ENCODE peak calls at places on chromosomes 7 and 10, in seven cellular contexts. N is adipocyte, Z is fibroblast of lung, E is IMR-90, W is uterus, O is heart right ventricle, M is BJ. H is an unnamed sample.
A peak's percentile ranks its signal among the peaks of the same experiment; 100 is the strongest.

GRCh38 chr10:103835121-103836045 is 20.0 kb downstream of the SH3PXD2A start:
- DNase-seq in M (no peak), E (peak; percentile 87), O (peak; percentile 87), N (peak; percentile 54), Z (peak; percentile 58), W (peak; percentile 78), H (no peak)

GRCh38 chr7:12861070-12861469 is 173.6 kb downstream of the ARL4A start:
- DNase-seq in W (peak; percentile 41), N (no peak), E (no peak), M (no peak), O (peak; percentile 11), Z (peak; percentile 15), H (no peak)

GRCh38 chr7:112449353-112449752 is 907 bp upstream of the IFRD1 start:
- DNase-seq in N (peak; percentile 45), M (no peak), O (no peak), Z (peak; percentile 68), W (no peak), E (peak; percentile 47), H (no peak)

GRCh38 chr10:93608421-93608820 is 3.9 kb upstream of the PDE6C start:
- DNase-seq in E (no peak), W (no peak), Z (no peak), O (no peak), N (no peak), M (no peak), H (no peak)

GRCh38 chr7:23247602-23248335 is 1.2 kb downstream of the GPNMB start:
- DNase-seq in Z (no peak), W (peak; percentile 22), O (peak; percentile 40), M (no peak), N (peak; percentile 71), E (no peak), H (peak; percentile 67)

GRCh38 chr10:124091646-124092269 is 1.6 kb downstream of the CHST15 start:
- DNase-seq in N (peak; percentile 67), W (no peak), E (no peak), M (no peak), O (peak; percentile 23), Z (peak; percentile 42), H (peak; percentile 90)

GRCh38 chr10:47424231-47424630 is 40.1 kb upstream of the ZNF488 start:
- DNase-seq in O (no peak), N (no peak), W (no peak), E (no peak), M (no peak), Z (no peak), H (no peak)

GRCh38 chr7:25759748-25760147 is 392.2 kb upstream of the NFE2L3 start:
- DNase-seq in N (no peak), Z (no peak), W (no peak), M (no peak), E (no peak), O (no peak), H (peak; percentile 19)

GRCh38 chr7:143255564-143255963 is 7.7 kb upstream of the GSTK1 start:
- DNase-seq in N (no peak), E (no peak), Z (peak; percentile 41), W (no peak), O (no peak), M (no peak), H (no peak)

GRCh38 chr7:13990319-13990983 is 985 bp upstream of the ETV1 start:
- DNase-seq in Z (peak; percentile 71), N (peak; percentile 76), W (peak; percentile 22), E (peak; percentile 37), M (no peak), O (peak; percentile 52), H (peak; percentile 41)

GRCh38 chr7:78924581-78924980 is 528.9 kb downstream of the MAGI2 start:
- DNase-seq in Z (peak; percentile 17), E (peak; percentile 43), N (peak; percentile 63), M (no peak), O (no peak), W (no peak), H (peak; percentile 5)

GRCh38 chr10:51528527-51528926 is 170.9 kb downstream of the CSTF2T start:
- DNase-seq in O (no peak), W (no peak), Z (no peak), E (no peak), N (no peak), M (no peak), H (peak; percentile 13)

GRCh38 chr10:103653581-103654020 is 160.1 kb downstream of the NEURL1 start:
- DNase-seq in E (no peak), W (no peak), O (no peak), Z (no peak), M (no peak), N (no peak), H (no peak)

GRCh38 chr7:11648980-11649379 is 183.0 kb downstream of the THSD7A start:
- DNase-seq in O (peak; percentile 10), E (no peak), N (no peak), W (no peak), Z (peak; percentile 72), M (no peak), H (no peak)

GRCh38 chr7:122212754-122213153 is 68.7 kb upstream of the AASS start:
- DNase-seq in W (no peak), E (no peak), O (no peak), M (no peak), Z (no peak), N (peak; percentile 8), H (no peak)

GRCh38 chr7:23893172-23893941 is 183.3 kb downstream of the STK31 start:
- DNase-seq in O (no peak), E (no peak), M (no peak), N (peak; percentile 64), Z (peak; percentile 79), W (no peak), H (no peak)

GRCh38 chr10:13001041-13001886 is at the start of gene CCDC3:
- DNase-seq in W (no peak), M (no peak), N (peak; percentile 29), E (no peak), O (peak; percentile 19), Z (peak; percentile 24), H (peak; percentile 83)

GRCh38 chr10:120824864-120825263 is 26.3 kb upstream of the WDR11 start:
- DNase-seq in N (peak; percentile 10), M (no peak), Z (peak; percentile 23), E (no peak), W (no peak), O (no peak), H (peak; percentile 64)

DNA sequence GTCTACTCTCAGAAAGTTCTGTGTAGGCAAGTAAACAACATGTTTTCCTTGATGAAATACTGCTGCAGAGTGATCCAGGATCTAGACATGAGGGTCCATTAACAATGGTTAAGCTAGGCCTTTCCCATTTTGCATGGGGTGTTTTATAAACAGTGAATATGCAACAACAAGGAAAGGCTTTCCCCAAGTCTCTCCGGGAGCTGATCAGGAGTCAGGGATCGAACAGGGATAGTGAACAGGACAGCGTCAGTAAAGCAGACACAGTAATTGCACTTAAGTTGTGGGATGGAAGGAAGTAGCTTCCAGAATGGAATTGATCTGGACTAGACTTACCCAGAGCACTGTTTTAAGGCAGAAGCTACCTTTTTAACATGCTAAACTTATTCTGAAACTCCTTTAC is 50.5 kb upstream of the DOCK1 start:
- DNase-seq in M (no peak), E (no peak), O (no peak), N (no peak), Z (no peak), W (no peak), H (no peak)
- H3K36me3 ChIP-seq in M (no peaks in the 10 kb centered on the region), E (no peaks in the 10 kb centered on the region), O (no peaks in the 10 kb centered on the region), N (no peaks in the 10 kb centered on the region), Z (no peaks in the 10 kb centered on the region), W (no peaks in the 10 kb centered on the region), H (no peaks in the 10 kb centered on the region)

DNA sequence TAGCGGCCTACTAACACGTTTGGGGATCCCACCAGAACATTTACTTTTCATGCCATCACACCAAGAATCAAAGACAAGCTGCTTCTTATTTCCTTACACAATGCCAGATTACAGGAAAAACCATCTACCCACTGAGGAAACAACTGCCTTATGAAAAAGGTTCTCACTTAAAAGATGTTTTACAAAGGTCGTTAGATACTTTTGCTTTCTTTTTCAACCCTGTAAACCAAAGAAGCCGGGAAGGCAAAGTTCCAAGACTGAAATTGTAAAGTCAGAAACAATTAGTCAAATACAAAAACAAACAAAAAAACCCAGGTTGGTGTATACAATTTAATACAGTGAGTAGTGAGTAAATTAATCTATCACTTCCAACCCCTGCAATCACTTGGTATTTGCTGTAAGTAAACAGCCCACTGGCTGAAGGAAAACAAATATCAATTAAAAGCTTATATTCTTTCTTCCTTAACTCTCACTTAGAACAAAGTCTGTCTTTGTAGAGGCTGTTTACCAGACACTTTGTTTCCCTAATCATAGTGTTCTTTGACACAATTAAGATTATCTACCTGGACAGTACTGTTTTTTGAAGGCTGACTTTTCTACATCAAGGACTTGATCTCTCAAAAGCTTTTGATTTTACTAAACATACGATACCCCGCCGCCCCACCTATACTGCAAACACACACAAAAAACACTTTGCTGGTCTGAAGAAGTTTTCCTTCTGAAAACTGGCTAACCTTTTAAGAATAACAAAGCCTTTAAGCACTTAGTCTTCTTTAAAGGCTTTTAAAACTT is 18.1 kb downstream of the ERLIN1 start:
- DNase-seq in N (no peak), E (no peak), O (no peak), M (no peak), W (no peak), Z (no peak), H (no peak)
- H3K4me3 ChIP-seq in N (no peak overlapping the region), E (no peak overlapping the region), O (no peak overlapping the region), M (no peak overlapping the region), W (no peak overlapping the region), Z (no peak overlapping the region), H (no peak overlapping the region)

DNA sequence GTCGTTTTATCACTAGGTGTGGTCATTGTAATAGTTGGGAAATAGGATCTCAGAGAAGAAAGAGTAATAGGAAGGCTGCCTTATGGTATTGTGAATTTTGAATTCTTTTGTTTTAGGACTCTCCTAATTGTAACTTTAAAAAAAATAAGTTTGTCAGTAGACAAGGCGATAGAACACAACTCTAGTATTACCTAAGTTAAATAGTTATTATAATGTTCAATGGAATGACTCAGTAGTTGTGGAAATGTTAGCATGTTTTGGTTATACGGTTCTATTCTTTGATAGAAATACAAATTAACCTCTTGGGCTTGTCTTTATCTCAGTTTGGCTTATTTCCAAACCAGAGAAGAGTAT is 1.4 kb downstream of the DNAH11 start:
- DNase-seq in Z (no peak), M (no peak), E (no peak), O (no peak), W (no peak), N (no peak), H (no peak)
- H3K27me3 ChIP-seq in Z (peaks cover 2% of the 10 kb centered on the region), M (peaks cover 5% of the 10 kb centered on the region), E (peaks cover 17% of the 10 kb centered on the region), O (peaks cover 75% of the 10 kb centered on the region), W (peaks cover 8% of the 10 kb centered on the region), N (peaks cover 44% of the 10 kb centered on the region), H (peaks cover 22% of the 10 kb centered on the region)

DNA sequence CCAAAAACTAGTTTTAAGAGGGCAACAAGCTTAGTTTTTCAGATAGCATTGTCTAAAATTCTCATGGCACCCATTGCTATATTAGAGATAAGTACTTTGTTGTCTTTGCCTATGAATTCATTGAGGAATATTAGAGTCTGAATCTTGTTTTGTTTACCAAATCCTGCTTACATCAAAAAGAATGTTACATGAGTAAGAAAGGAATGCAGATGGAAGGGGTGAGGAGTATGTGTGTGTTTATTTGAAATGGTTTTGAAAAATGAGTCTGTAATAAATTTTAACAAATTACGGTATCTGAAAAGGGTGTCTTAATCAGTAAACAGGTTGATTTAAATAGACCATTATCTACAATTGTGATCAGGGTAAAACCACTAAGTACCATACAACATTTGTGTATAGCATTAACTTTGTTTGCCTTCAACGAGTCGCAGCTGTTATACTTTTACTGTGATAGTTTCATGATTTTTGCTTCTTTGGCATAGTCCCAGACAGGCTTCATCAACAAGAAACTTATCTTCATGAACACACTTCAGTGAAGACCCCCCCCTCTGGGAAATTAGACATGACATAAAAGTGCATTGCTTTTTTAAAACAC is 1183.9 kb upstream of the C7orf33 start:
- DNase-seq in W (no peak), M (no peak), O (no peak), N (peak; percentile 52), E (peak; percentile 37), Z (peak; percentile 17), H (no peak)
- H3K36me3 ChIP-seq in W (no peaks in the 10 kb centered on the region), M (no peaks in the 10 kb centered on the region), O (no peaks in the 10 kb centered on the region), N (no peaks in the 10 kb centered on the region), E (no peaks in the 10 kb centered on the region), Z (no peaks in the 10 kb centered on the region), H (no peaks in the 10 kb centered on the region)